ENCODE peak calls at places on chromosomes 4 and X, in eight cellular contexts. C is GM23248; Z is SW480; K is ovary; A is amygdala; P is cardiac muscle cell; Q is stimulated activated CD8-positive, alpha-beta memory T cell treated with anti-CD3 and anti-CD28 coated beads, Interleukin-12 subunit alpha, Interleukin-12 subunit beta, amount 100 ng/mL, for 4 hours; S is Right ventricle myocardium superior. D is an unnamed sample.

GRCh38 chrX:65634732-65635131 is 32.7 kb upstream of the MSN start:
- DNase-seq in Z (no peak), S (no peak), K (no peak), P (no peak), A (no peak), C (no peak), Q (no peak), D (no peak)

GRCh38 chr4:3464911-3465697 is 2.0 kb downstream of the DOK7 start:
- DNase-seq in P (no peak), A (no peak), C (no peak), K (no peak), Z (no peak), S (no peak), Q (no peak), D (no peak)

GRCh38 chrX:48357681-48358080 is 1.2 kb upstream of the SSX3 start:
- DNase-seq in Q (no peak), C (no peak), K (no peak), S (no peak), A (no peak), P (no peak), Z (no peak), D (no peak)

GRCh38 chr4:53365121-53365485 is 758 bp downstream of the SCFD2 start:
- DNase-seq in Q (no peak), P (peak), C (peak), A (no peak), S (no peak), Z (peak), K (no peak), D (peak)

GRCh38 chr4:73721419-73721818 is 18.9 kb upstream of the CXCL8 start:
- DNase-seq in Q (no peak), S (no peak), Z (no peak), P (peak), C (peak), K (no peak), A (no peak), D (peak)

GRCh38 chr4:2066011-2066551 is 7.0 kb downstream of the NAT8L start:
- DNase-seq in K (peak), P (no peak), Q (no peak), A (no peak), S (no peak), C (no peak), Z (no peak), D (no peak)

GRCh38 chr4:73704314-73705055 is 35.9 kb upstream of the CXCL8 start:
- DNase-seq in Q (no peak), P (peak), S (peak), Z (peak), A (no peak), K (peak), C (peak), D (peak)

GRCh38 chr4:41611881-41612871 is 74.2 kb downstream of the LIMCH1 start:
- DNase-seq in A (peak), K (peak), P (peak), Q (no peak), C (peak), Z (peak), S (peak), D (peak)

GRCh38 chr4:121370729-121371325 is 10.0 kb downstream of the QRFPR start:
- DNase-seq in S (no peak), K (peak), P (peak), A (no peak), Z (peak), Q (no peak), C (peak), D (peak)

GRCh38 chrX:45815389-45815788 is 614.7 kb upstream of the DIPK2B start:
- DNase-seq in S (no peak), K (no peak), C (no peak), P (no peak), A (no peak), Q (no peak), Z (no peak), D (no peak)

GRCh38 chr4:58551676-58552075 is 1441.5 kb upstream of the IGFBP7 start:
- DNase-seq in A (no peak), K (no peak), C (no peak), Z (no peak), P (no peak), S (no peak), Q (no peak), D (no peak)

GRCh38 chr4:31422006-31422405 is 701.8 kb downstream of the PCDH7 start:
- DNase-seq in P (no peak), A (no peak), Q (no peak), C (no peak), S (no peak), Z (no peak), K (no peak), D (no peak)

GRCh38 chrX:100479329-100479728 is 69.3 kb upstream of the PCDH19 start:
- DNase-seq in C (no peak), S (no peak), Q (no peak), Z (no peak), A (no peak), P (no peak), K (no peak), D (no peak)

GRCh38 chrX:13752646-13753045 is 18.1 kb downstream of the OFD1 start:
- DNase-seq in Z (no peak), S (no peak), P (no peak), C (no peak), Q (no peak), A (no peak), K (no peak), D (no peak)

GRCh38 chr4:37737456-37737855 is 51.3 kb upstream of the RELL1 start:
- DNase-seq in Q (no peak), P (peak), C (peak), K (no peak), S (no peak), Z (no peak), A (no peak), D (peak)

GRCh38 chrX:21972721-21973120 is 32.2 kb downstream of the SMS start:
- DNase-seq in C (peak), P (peak), A (no peak), Z (no peak), Q (peak), S (no peak), K (no peak), D (peak)

GRCh38 chrX:124328765-124329164 is 3.7 kb upstream of the TEX13D start:
- DNase-seq in A (no peak), S (no peak), K (no peak), Z (peak), C (peak), Q (no peak), P (no peak), D (no peak)

GRCh38 chr4:98289375-98289774 is 28.2 kb downstream of the RAP1GDS1 start:
- DNase-seq in P (peak), A (no peak), Q (no peak), K (no peak), Z (no peak), C (no peak), S (no peak), D (peak)

GRCh38 chr4:27787195-27787594 is 926.6 kb downstream of the STIM2 start:
- DNase-seq in S (no peak), A (no peak), C (no peak), Q (no peak), Z (peak), K (no peak), P (no peak), D (no peak)

GRCh38 chrX:78708830-78709229 is 38.7 kb upstream of the LPAR4 start:
- DNase-seq in P (no peak), K (no peak), A (no peak), C (no peak), Z (no peak), S (no peak), Q (no peak), D (no peak)

GRCh38 chr4:98027827-98028226 is 115.4 kb downstream of the STPG2 start:
- DNase-seq in Z (peak), K (no peak), A (no peak), C (peak), P (no peak), S (no peak), Q (no peak), D (peak)

GRCh38 chr4:38243385-38244053 is 283.3 kb downstream of the PTTG2 start:
- DNase-seq in A (no peak), P (peak), S (no peak), C (no peak), Q (no peak), K (no peak), Z (no peak), D (no peak)

GRCh38 chrX:150202641-150203248 is 160.4 kb upstream of the MAMLD1 start:
- DNase-seq in Z (no peak), S (no peak), A (no peak), C (peak), Q (no peak), K (no peak), P (peak), D (peak)

GRCh38 chr4:81164623-81165416 is 50.2 kb downstream of the PRKG2 start:
- DNase-seq in S (no peak), Z (peak), A (no peak), P (peak), K (no peak), Q (no peak), C (peak), D (peak)

GRCh38 chr4:61992351-61992750 is 792.2 kb downstream of the ADGRL3 start:
- DNase-seq in C (no peak), Z (no peak), P (no peak), A (no peak), K (no peak), S (no peak), Q (no peak), D (no peak)

GRCh38 chr4:156634612-156635011 is 337.0 kb downstream of the PDGFC start:
- DNase-seq in P (peak), C (no peak), Z (no peak), S (no peak), Q (no peak), K (no peak), A (no peak), D (peak)

GRCh38 chr4:4677825-4678522 is 136.1 kb upstream of the STX18 start:
- DNase-seq in Z (no peak), A (peak), Q (no peak), S (no peak), C (peak), P (peak), K (no peak), D (peak)

GRCh38 chrX:23333842-23334535 is 660 bp upstream of the PTCHD1 start:
- DNase-seq in A (no peak), Z (no peak), C (no peak), P (no peak), Q (no peak), K (no peak), S (no peak), D (no peak)

GRCh38 chr4:78512357-78512920 is 39.1 kb upstream of the ANXA3 start:
- DNase-seq in C (no peak), P (peak), Q (no peak), A (no peak), K (no peak), Z (no peak), S (no peak), D (peak)

GRCh38 chrX:39677987-39678840 is 419.5 kb downstream of the BCOR start:
- DNase-seq in C (no peak), Z (no peak), P (no peak), Q (no peak), A (peak), S (peak), K (no peak), D (no peak)

GRCh38 chrX:115560211-115560977 is 580 bp upstream of the PLS3 start:
- DNase-seq in K (no peak), Z (peak), S (no peak), A (no peak), Q (no peak), P (peak), C (no peak), D (peak)

GRCh38 chrX:48883729-48884128 is 13.8 kb downstream of the TIMM17B start:
- DNase-seq in A (no peak), Z (peak), K (no peak), P (no peak), Q (no peak), C (peak), S (no peak), D (no peak)

GRCh38 chrX:129716507-129716906 is 22.3 kb upstream of the XPNPEP2 start:
- DNase-seq in S (no peak), A (no peak), Z (peak), C (no peak), Q (no peak), P (no peak), K (no peak), D (no peak)

D was measured in EH.